ENCODE peak calls at places on chromosome 20, in eight cellular contexts. K, E, S, H, D, P, W and N are unnamed samples.

GRCh38 chr20:20410678-20411077 is 42.8 kb downstream of the INSM1 start:
- DNase-seq in K (no peak), E (no peak), S (no peak), H (no peak), D (no peak), P (no peak), W (peak), N (no peak)

GRCh38 chr20:37734228-37734980 is 40.6 kb downstream of the CTNNBL1 start:
- DNase-seq in K (no peak), E (peak), S (peak), H (no peak), D (no peak), P (no peak), W (peak), N (no peak)

GRCh38 chr20:19661717-19662637 is 96.1 kb upstream of the RIN2 start:
- DNase-seq in K (peak), E (peak), S (peak), H (peak), D (peak), P (peak), W (peak), N (peak)

GRCh38 chr20:49594929-49595311 is 27.0 kb upstream of the PTGIS start:
- DNase-seq in K (no peak), E (no peak), S (no peak), H (no peak), D (no peak), P (no peak), W (no peak), N (no peak)

GRCh38 chr20:38004416-38004815 is 28.8 kb downstream of the TTI1 start:
- DNase-seq in K (no peak), E (no peak), S (no peak), H (no peak), D (no peak), P (no peak), W (no peak), N (no peak)

GRCh38 chr20:45140836-45141235 is 16.6 kb upstream of the WFDC12 start:
- DNase-seq in K (no peak), E (no peak), S (no peak), H (no peak), D (no peak), P (no peak), W (no peak), N (no peak)

GRCh38 chr20:39829255-39829654 is 859.8 kb downstream of the MAFB start:
- DNase-seq in K (no peak), E (no peak), S (peak), H (no peak), D (no peak), P (no peak), W (peak), N (no peak)

GRCh38 chr20:56697476-56697875 is 68.4 kb downstream of the TFAP2C start:
- DNase-seq in K (no peak), E (no peak), S (no peak), H (no peak), D (no peak), P (no peak), W (no peak), N (no peak)

GRCh38 chr20:9280654-9281053 is 211.8 kb downstream of the PLCB4 start:
- DNase-seq in K (no peak), E (no peak), S (peak), H (no peak), D (no peak), P (no peak), W (no peak), N (peak)

GRCh38 chr20:44297721-44298120 is 13.3 kb downstream of the FITM2 start:
- DNase-seq in K (no peak), E (no peak), S (no peak), H (no peak), D (no peak), P (no peak), W (no peak), N (no peak)

GRCh38 chr20:3663858-3664257 is 659 bp upstream of the GFRA4 start:
- DNase-seq in K (no peak), E (no peak), S (no peak), H (no peak), D (no peak), P (no peak), W (no peak), N (no peak)

GRCh38 chr20:10492065-10492464 is 57.0 kb downstream of the SLX4IP start:
- DNase-seq in K (no peak), E (no peak), S (peak), H (no peak), D (no peak), P (no peak), W (peak), N (no peak)

GRCh38 chr20:21082584-21082983 is 23.6 kb downstream of the LINC00237 start:
- DNase-seq in K (no peak), E (no peak), S (no peak), H (no peak), D (no peak), P (no peak), W (no peak), N (no peak)

GRCh38 chr20:51631011-51631950 is 88.8 kb upstream of the NFATC2 start:
- DNase-seq in K (peak), E (peak), S (peak), H (peak), D (peak), P (peak), W (peak), N (peak)

DNA sequence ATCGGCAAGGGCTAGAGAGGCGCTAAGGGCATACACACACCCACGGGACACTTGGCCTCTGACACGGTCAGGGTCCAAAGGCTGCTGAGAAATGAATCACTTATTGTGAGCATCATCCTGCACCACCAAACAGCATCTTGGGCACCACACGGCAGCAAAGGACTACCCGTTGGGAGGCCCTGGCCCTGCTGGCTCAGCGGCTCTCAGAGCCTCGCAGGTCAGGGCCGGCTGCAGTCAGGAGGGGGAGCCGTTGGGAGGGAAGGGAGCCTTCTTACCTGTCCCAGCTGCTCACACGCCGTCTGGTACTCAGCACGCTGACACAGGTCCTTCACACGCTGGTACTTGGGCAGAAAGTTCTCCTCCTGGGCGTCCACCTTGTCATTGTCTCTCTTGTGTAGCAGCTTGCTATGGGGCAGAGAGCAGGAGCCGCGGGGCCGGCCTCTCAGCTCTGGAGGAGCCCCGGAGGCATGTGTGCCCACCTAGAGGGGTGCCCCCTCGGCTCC is 109.0 kb downstream of the SULF2 start:
- DNase-seq in K (no peak), E (no peak), S (no peak), H (no peak), D (no peak), P (no peak), W (no peak), N (no peak)
- TF ChIP-seq CTCF in K (no peak), E (no peak), S (no peak), H (no peak), D (peak), P (no peak), W (no peak), N (no peak)

DNA sequence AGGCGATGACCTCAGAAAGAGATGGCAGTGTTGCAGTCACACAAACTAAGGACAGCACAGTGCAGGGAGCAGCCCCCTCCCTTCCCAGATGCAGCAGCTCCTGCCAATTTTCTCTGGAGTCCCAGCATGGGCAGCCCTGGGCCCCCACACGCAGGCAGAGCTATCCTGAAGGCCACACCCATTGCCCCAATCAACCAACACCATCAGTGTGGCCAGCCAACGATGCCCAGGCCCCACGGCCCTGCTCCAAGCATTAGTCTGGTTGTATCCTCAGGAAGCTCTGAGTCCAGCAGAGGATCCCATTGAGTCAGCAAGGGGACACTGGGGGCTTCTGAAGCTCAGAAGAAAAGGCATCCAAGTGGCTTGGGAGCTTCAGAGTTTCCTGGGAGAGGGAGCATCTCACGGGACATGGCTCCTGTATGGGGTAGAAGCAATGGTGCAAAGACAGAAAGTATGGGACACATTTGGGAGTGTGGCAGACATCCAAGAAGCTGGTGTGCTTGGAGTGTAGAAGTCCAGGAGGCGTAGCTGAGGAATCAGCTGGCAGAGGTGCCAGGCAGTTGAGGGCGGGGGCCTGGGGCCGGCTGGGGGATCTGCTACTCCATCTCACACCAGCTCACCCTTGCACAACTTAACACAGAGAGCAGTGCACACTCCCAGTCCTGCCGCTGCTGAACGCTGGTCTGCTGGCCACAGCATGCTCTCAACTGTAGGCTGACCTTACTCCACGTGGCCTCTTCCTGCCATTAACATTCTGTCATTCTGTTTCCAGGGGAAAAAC is 142.0 kb upstream of the CST7 start:
- DNase-seq in K (no peak), E (no peak), S (no peak), H (no peak), D (no peak), P (no peak), W (no peak), N (no peak)
- TF ChIP-seq CTCF in K (no peak), E (no peak), S (no peak), H (no peak), D (no peak), P (no peak), W (no peak), N (no peak)

DNA sequence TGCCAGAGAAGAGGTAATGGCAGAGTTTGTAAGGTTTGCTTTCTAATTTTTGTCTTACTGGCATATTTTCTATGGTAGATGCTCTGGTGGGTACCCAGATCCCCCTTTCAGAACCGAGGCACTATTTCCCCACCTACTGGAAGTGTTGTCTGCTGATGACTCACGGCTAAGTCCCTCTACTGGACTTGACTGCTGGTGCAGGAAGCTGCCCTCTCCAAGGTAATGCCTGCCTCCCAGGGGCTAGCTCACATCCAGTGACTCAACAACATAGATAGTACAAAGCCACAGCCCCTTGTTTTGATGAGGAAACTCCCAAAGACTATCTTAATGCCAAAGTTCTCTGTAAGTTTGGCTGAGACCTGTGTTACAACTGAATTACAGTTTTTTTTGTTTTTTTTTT is 285.4 kb upstream of the FLRT3 start:
- DNase-seq in K (no peak), E (peak), S (peak), H (peak), D (peak), P (no peak), W (peak), N (no peak)
- TF ChIP-seq CTCF in K (no peak), E (no peak), S (peak), H (no peak), D (peak), P (no peak), W (no peak), N (peak)

GRCh38 chr20:33685328-33686007 is 717 bp downstream of the E2F1 start:
- DNase-seq in K (no peak), E (no peak), S (peak), H (peak), D (no peak), P (no peak), W (no peak), N (no peak)

GRCh38 chr20:33686984-33687366 is 790 bp upstream of the E2F1 start:
- DNase-seq in K (no peak), E (no peak), S (no peak), H (no peak), D (no peak), P (no peak), W (no peak), N (no peak)

GRCh38 chr20:33687370-33687915 is 1.3 kb upstream of the E2F1 start:
- DNase-seq in K (no peak), E (no peak), S (peak), H (no peak), D (no peak), P (no peak), W (peak), N (no peak)

GRCh38 chr20:33684533-33685327 is 1.5 kb downstream of the E2F1 start:
- DNase-seq in K (no peak), E (no peak), S (no peak), H (no peak), D (no peak), P (no peak), W (no peak), N (no peak)

DNA sequence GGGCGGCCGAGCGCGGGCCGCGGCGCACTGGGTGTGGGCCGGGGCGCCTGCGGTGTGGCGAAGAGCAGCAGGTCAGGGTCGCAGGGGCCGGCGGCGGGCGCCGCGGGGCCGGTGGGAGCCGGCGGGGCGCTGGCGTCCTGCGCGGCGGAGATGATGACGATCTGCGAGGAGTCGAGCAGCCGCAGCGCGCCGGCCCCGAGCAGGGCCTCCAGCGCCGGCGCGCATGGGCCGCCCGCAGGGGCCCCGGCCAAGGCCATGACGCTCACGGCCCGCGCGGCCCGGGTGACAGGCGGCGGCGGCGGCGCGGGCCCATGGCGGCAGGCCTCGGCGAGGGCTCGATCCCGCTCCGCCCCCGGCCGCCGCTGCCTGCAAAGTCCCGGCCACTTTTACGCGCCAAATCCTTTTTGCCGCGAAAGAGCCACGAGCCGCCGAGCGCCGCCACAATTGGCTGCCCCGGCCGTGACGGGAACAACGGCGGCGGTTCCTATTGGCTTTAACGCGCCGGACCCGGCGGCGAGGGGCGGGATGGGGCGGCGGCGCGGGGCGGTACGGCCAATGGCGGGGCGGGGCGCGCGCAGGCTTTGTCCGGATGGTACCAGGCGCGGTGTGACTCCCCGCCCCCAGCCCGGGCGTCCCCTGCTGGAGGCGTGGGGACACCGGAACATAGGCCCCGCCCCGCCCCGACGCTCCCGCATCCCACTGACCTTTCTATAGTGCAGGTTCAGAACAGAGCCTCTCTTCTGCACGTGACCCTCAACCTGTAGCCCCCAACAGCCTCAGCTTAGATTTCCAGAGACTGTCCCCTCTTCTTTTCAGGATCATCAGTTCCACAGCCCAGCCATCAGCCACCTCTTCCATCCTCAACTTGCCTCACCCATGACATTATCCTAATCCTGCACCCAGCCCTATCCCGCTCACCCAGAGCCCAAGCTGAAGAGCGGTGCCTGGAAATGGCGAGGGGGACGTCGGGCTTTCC is at the start of gene E2F1:
- DNase-seq in K (peak), E (peak), S (peak), H (peak), D (peak), P (peak), W (peak), N (peak)
- TF ChIP-seq CTCF in K (no peak), E (peak), S (no peak), H (no peak), D (no peak), P (peak), W (peak), N (peak)

DNA sequence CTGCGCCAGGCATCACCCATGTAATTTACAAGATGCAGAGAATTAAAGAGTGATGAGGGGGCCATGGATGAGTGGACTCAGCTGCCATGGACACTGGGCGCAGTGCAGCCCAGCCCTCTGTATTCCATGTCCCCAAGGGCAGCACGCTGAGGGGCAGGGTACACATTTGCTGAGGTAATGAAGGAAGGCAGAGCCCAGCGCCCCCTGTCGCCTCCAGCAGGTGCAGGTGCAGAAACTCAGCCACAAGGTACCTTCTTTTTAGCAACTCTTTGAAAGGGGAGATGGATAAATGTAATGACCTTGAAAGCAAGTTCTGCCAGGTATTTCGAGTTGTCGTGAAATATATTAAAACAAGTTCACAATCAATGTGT is 7.1 kb downstream of the CD93 start:
- DNase-seq in K (no peak), E (no peak), S (no peak), H (no peak), D (no peak), P (no peak), W (no peak), N (no peak)
- TF ChIP-seq CTCF in K (peak), E (peak), S (no peak), H (no peak), D (peak), P (no peak), W (peak), N (no peak)

DNA sequence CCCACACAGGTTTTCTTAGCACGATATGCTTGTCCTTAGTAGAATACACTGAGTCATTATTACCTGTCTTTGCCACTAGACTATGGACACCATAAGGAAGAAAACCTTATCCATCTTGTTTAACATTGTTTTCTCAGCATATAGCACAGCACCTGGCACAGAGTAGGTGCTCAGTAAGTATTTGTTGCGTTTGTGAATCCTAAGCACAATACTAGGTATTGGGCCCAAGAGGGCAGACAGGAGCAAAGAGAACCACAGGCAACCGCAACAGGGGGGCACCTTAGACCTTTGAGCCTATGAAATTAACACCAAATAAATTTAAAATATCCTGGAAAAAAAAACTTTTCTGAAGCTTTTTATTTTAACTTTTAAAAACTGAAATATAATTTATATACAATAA is 3.7 kb upstream of the NCOA6 start:
- DNase-seq in K (no peak), E (no peak), S (no peak), H (no peak), D (no peak), P (no peak), W (no peak), N (no peak)
- TF ChIP-seq CTCF in K (no peak), E (no peak), S (no peak), H (no peak), D (peak), P (no peak), W (no peak), N (no peak)

GRCh38 chr20:11912013-11912663 is 5.6 kb upstream of the BTBD3 start:
- DNase-seq in K (no peak), E (no peak), S (peak), H (no peak), D (no peak), P (no peak), W (peak), N (no peak)
- TF ChIP-seq CTCF in K (peak), E (peak), S (peak), H (no peak), D (peak), P (no peak), W (peak), N (peak)

DNA sequence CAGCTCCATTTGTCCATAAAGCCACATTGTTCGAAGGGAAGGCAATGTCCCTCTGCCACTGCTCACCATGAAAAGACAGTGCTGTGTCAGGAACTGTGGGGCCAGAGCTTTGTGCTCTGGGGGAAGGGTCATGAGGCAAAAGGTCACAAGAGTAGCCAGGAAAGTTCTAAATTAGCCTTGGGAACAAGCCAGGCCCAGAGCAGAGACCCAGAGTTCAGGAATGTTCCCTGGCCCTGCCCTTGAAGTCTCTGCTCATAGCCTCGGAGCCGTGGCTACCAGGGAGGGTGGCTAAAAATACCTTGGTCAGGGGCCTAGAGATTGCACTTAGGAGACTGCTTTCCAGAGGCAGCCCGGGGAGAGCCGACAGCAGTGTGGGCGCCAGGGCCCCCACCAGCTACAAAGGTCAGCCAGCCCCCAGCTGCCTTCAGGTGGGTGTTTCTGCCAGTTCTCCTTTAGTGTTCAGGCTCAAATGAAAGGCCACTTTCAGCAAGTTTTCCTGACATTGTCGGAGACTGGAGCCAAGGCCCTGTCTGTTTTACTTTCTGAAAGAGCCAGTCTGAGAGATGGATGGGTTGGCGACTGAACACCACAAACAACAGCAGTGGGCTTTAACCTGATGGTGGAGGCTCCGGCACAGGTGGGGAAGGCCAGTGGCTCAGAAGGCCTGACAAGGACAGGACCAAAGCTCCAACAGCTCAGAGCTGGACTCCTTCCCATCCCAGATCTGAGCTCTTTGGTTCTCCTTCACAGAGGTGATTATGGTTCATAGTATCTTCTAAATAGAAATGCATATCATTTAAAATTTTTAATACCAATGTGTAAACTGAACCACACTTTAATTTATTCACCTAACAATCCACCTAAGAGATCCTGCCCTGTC is 76.2 kb downstream of the CDH26 start:
- DNase-seq in K (no peak), E (no peak), S (no peak), H (no peak), D (no peak), P (no peak), W (no peak), N (no peak)
- TF ChIP-seq CTCF in K (no peak), E (no peak), S (no peak), H (no peak), D (no peak), P (no peak), W (no peak), N (no peak)